ENCODE peak calls at places on chromosomes 11 and 22, in eight cellular contexts. X is Calu3, D is fibroblast of mammary gland, Z is bronchial epithelial cell, W is body of pancreas, O is Peyer's patch, J is choroid plexus epithelial cell, U is epithelial cell of esophagus. P is an unnamed sample.

GRCh38 chr11:9760180-9760550 is 96.3 kb downstream of the SWAP70 start:
- DNase-seq in D (peak; percentile 97), W (peak; percentile 71), O (peak; percentile 71), U (peak; percentile 22), Z (no peak), J (peak; percentile 97), X (no peak), P (no peak)

GRCh38 chr11:70315726-70316125 is 45.2 kb downstream of the PPFIA1 start:
- DNase-seq in U (no peak), X (no peak), W (no peak), Z (no peak), D (no peak), O (no peak), J (no peak), P (no peak)

GRCh38 chr11:46006418-46007070 is 84.1 kb downstream of the LARGE2 start:
- DNase-seq in J (peak; percentile 89), Z (peak; percentile 77), D (peak; percentile 83), W (peak; percentile 35), U (peak; percentile 78), X (peak; percentile 37), O (no peak), P (peak; percentile 66)

GRCh38 chr11:131897247-131897646 is 526.8 kb downstream of the NTM start:
- DNase-seq in Z (peak; percentile 62), D (no peak), J (no peak), X (no peak), W (no peak), O (no peak), U (peak; percentile 58), P (no peak)

GRCh38 chr11:18749681-18750319 is 23.8 kb upstream of the IGSF22 start:
- DNase-seq in J (peak; percentile 66), W (peak; percentile 59), Z (peak; percentile 66), O (no peak), X (peak; percentile 64), U (peak; percentile 73), D (peak; percentile 64), P (peak; percentile 60)

GRCh38 chr11:32012066-32012465 is 78.8 kb upstream of the RCN1 start:
- DNase-seq in J (no peak), D (no peak), U (no peak), Z (no peak), W (no peak), X (no peak), O (no peak), P (no peak)

GRCh38 chr11:95283653-95284052 is 52.7 kb upstream of the SESN3 start:
- DNase-seq in W (no peak), O (no peak), X (no peak), Z (peak; percentile 95), J (peak; percentile 26), U (peak; percentile 86), D (peak; percentile 81), P (no peak)

GRCh38 chr11:10930224-10930960 is 72.5 kb upstream of the ZBED5 start:
- DNase-seq in W (peak; percentile 18), D (peak; percentile 42), J (peak; percentile 33), Z (no peak), O (no peak), X (no peak), U (peak; percentile 24), P (peak; percentile 28)

GRCh38 chr11:2325719-2326118 is 23.9 kb downstream of the TSPAN32 start:
- DNase-seq in D (peak; percentile 39), J (peak; percentile 13), U (peak; percentile 68), O (no peak), X (no peak), Z (peak; percentile 74), W (peak; percentile 83), P (peak; percentile 48)

GRCh38 chr11:61168858-61169257 is 7.6 kb upstream of the VPS37C start:
- DNase-seq in U (no peak), W (no peak), O (no peak), D (no peak), Z (no peak), X (no peak), J (no peak), P (no peak)

GRCh38 chr11:1557904-1558831 is 13.9 kb downstream of the DUSP8 start:
- DNase-seq in X (peak; percentile 53), O (peak; percentile 59), J (peak; percentile 50), U (peak; percentile 47), Z (peak; percentile 18), W (peak; percentile 81), D (peak; percentile 50), P (peak; percentile 75)

GRCh38 chr11:45405916-45406670 is 120.0 kb upstream of the SYT13 start:
- DNase-seq in U (no peak), O (no peak), J (peak; percentile 61), W (no peak), D (peak; percentile 49), Z (peak; percentile 16), X (no peak), P (no peak)

GRCh38 chr11:92776676-92777075 is 192.8 kb upstream of the MTNR1B start:
- DNase-seq in D (no peak), U (no peak), Z (no peak), X (no peak), W (no peak), J (no peak), O (no peak), P (no peak)

GRCh38 chr11:1531961-1532586 is 40.0 kb downstream of the DUSP8 start:
- DNase-seq in Z (peak; percentile 80), J (no peak), X (no peak), W (no peak), U (peak; percentile 85), O (no peak), D (peak; percentile 79), P (peak; percentile 63)

GRCh38 chr22:48347311-48347710 is 1480.4 kb downstream of the BRD1 start:
- DNase-seq in Z (no peak), W (no peak), U (no peak), X (no peak), J (no peak), D (no peak), O (no peak), P (no peak)

GRCh38 chr11:12765428-12765827 is 91.2 kb downstream of the TEAD1 start:
- DNase-seq in X (no peak), J (peak; percentile 67), Z (no peak), O (no peak), U (no peak), W (peak; percentile 28), D (peak; percentile 22), P (no peak)

GRCh38 chr11:69515271-69516245 is 34.1 kb downstream of the LINC01488 start:
- DNase-seq in D (no peak), W (no peak), X (no peak), O (no peak), Z (no peak), J (no peak), U (no peak), P (no peak)

GRCh38 chr11:62732830-62733229 is 4.5 kb downstream of the TTC9C start:
- DNase-seq in D (peak; percentile 72), X (no peak), J (peak; percentile 65), Z (peak; percentile 29), W (no peak), O (no peak), U (peak; percentile 59), P (no peak)
- TF ChIP-seq CTCF in D (peak; percentile 31), X (no peak), J (peak; percentile 26), Z (no peak), W (no peak), O (no peak), U (no peak), P (peak; percentile 17)

GRCh38 chr11:74701351-74701750 is 29.9 kb downstream of the CHRDL2 start:
- DNase-seq in U (no peak), X (no peak), O (no peak), Z (no peak), D (no peak), J (peak; percentile 41), W (no peak), P (no peak)
- TF ChIP-seq CTCF in U (no peak), X (no peak), O (no peak), Z (peak; percentile 6), D (no peak), J (peak; percentile 50), W (no peak), P (no peak)

DNA sequence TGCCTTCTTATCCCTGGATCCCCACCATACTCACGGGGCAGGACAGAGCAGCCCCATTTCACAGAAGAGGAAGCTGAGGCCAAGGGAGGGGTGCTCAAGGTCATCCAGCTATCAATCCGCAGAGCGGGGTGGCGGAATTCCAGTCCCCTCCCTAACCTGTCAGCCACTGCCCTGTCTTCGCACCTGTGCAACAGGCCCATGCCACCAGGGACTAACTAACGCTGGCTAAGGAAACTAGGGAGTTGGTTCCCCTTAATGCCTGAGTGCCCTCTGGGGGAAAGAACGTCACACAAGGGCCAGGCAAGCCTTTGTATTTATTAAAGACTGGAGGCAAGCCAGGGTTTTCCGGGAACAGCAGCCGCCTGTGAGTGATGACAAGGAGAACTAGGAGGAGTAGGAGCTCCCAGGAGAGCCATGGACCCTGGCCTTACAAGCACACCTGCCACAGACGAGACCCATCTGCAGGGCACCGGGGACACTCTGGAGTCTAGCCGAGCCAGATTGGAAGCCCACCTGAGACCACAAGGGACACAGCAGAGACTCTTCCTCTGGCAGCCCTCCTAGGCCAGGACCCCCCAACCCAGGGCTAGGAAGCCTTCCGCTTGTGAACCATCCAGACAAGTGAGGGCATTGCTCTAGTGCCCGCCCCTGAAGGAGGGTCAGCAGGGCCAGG is 64.4 kb downstream of the MYH9 start:
- DNase-seq in Z (no peak), O (no peak), W (peak; percentile 61), J (peak; percentile 82), D (peak; percentile 74), X (no peak), U (no peak), P (no peak)
- TF ChIP-seq CTCF in Z (no peak), O (no peak), W (no peak), J (no peak), D (no peak), X (no peak), U (no peak), P (no peak)

GRCh38 chr22:41197046-41197807 is 7.9 kb upstream of the L3MBTL2 start:
- DNase-seq in O (peak; percentile 93), X (peak; percentile 84), U (peak; percentile 68), D (peak; percentile 27), J (peak; percentile 30), W (peak; percentile 79), Z (peak; percentile 32), P (peak; percentile 70)

GRCh38 chr22:41201146-41201545 is 4.0 kb upstream of the L3MBTL2 start:
- DNase-seq in W (no peak), D (no peak), J (no peak), U (peak; percentile 70), Z (peak; percentile 45), X (peak; percentile 30), O (no peak), P (no peak)

GRCh38 chr22:41203118-41203517 is 2.0 kb upstream of the L3MBTL2 start:
- DNase-seq in D (no peak), J (no peak), Z (no peak), O (no peak), U (no peak), W (no peak), X (no peak), P (no peak)

GRCh38 chr22:41193829-41194228 is 11.3 kb upstream of the L3MBTL2 start:
- DNase-seq in X (no peak), D (no peak), O (no peak), J (no peak), U (no peak), W (no peak), Z (no peak), P (no peak)

GRCh38 chr22:41197808-41198585 is 7.1 kb upstream of the L3MBTL2 start:
- DNase-seq in D (no peak), J (no peak), O (peak; percentile 55), X (peak; percentile 66), W (peak; percentile 40), U (peak; percentile 38), Z (peak; percentile 30), P (no peak)
- TF ChIP-seq CTCF in D (no peak), J (peak; percentile 15), O (no peak), X (no peak), W (no peak), U (peak; percentile 11), Z (no peak), P (no peak)